ENCODE peak calls at places on chromosomes 5 and 9, in eight cellular contexts. O is H4; S is A549; Y is stimulated activated CD8-positive, alpha-beta memory T cell treated with anti-CD3 and anti-CD28 coated beads, Interleukin-7, amount 100 ng/mL, for 4 hours; G is Jurkat, Clone E6-1; Q is CD4-positive, alpha-beta T cell; K is ACHN; A is stimulated activated CD4-positive, alpha-beta T cell treated with anti-CD3 and anti-CD28 coated beads, Interleukin-4, amount 100 ng/mL, for 4 hours. C is an unnamed sample.

GRCh38 chr5:38497946-38498345 is 58.5 kb downstream of the LIFR start:
- DNase-seq in G (no peak), Y (no peak), O (peak), K (peak), S (peak), Q (no peak), A (no peak), C (no peak)

GRCh38 chr5:141484499-141485304 is at the start of gene PCDHGC4:
- DNase-seq in O (no peak), S (no peak), K (no peak), Q (no peak), G (no peak), A (no peak), Y (no peak), C (peak)

GRCh38 chr5:134026521-134027202 is 21.9 kb upstream of the VDAC1 start:
- DNase-seq in Y (peak), O (peak), S (peak), G (peak), Q (peak), A (peak), K (peak), C (peak)

GRCh38 chr5:121087560-121087959 is 623.5 kb downstream of the PRR16 start:
- DNase-seq in O (no peak), A (no peak), Q (no peak), S (no peak), Y (no peak), K (no peak), G (no peak), C (no peak)

GRCh38 chr9:70525553-70525952 is 111.1 kb upstream of the KLF9 start:
- DNase-seq in Q (no peak), K (no peak), A (no peak), G (no peak), O (no peak), Y (no peak), S (no peak), C (no peak)

GRCh38 chr9:470795-471194 is 256.1 kb downstream of the DOCK8 start:
- DNase-seq in Q (no peak), O (no peak), K (peak), A (no peak), S (no peak), Y (no peak), G (no peak), C (no peak)

GRCh38 chr9:124512806-124513204 is 5.6 kb upstream of the NR5A1 start:
- DNase-seq in A (no peak), S (no peak), K (no peak), Y (no peak), O (no peak), G (no peak), Q (no peak), C (no peak)

GRCh38 chr5:176541338-176542134 is 4.3 kb upstream of the RNF44 start:
- DNase-seq in S (peak), G (peak), A (peak), K (no peak), Q (peak), Y (peak), O (peak), C (peak)

GRCh38 chr5:167867281-167867680 is 424.2 kb upstream of the WWC1 start:
- DNase-seq in S (no peak), G (no peak), Y (no peak), O (no peak), A (no peak), K (no peak), Q (no peak), C (no peak)

GRCh38 chr9:100579665-100580064 is 1.8 kb downstream of the CAVIN4 start:
- DNase-seq in Y (no peak), A (no peak), G (no peak), S (no peak), K (no peak), O (no peak), Q (no peak), C (no peak)

GRCh38 chr5:20087299-20087698 is 99.3 kb upstream of the CDH18 start:
- DNase-seq in S (no peak), K (no peak), A (no peak), Y (no peak), Q (no peak), O (no peak), G (no peak), C (no peak)

GRCh38 chr5:178232124-178232919 is at the start of gene PHYKPL:
- DNase-seq in K (peak), G (peak), Y (peak), S (peak), O (peak), A (peak), Q (peak), C (peak)

GRCh38 chr5:7382588-7382987 is 13.3 kb upstream of the ADCY2 start:
- DNase-seq in K (no peak), O (no peak), G (no peak), Y (no peak), Q (no peak), A (no peak), S (no peak), C (no peak)

GRCh38 chr5:14054965-14055963 is 87.9 kb upstream of the TRIO start:
- DNase-seq in K (no peak), Q (no peak), G (no peak), A (no peak), S (no peak), Y (no peak), O (no peak), C (no peak)

GRCh38 chr5:33180900-33181299 is 259.9 kb upstream of the TARS1 start:
- DNase-seq in G (no peak), S (peak), O (peak), Q (no peak), A (no peak), Y (no peak), K (peak), C (no peak)

GRCh38 chr5:153835891-153836515 is 202.7 kb downstream of the FAM114A2 start:
- DNase-seq in O (no peak), K (no peak), A (no peak), S (no peak), Q (no peak), Y (no peak), G (no peak), C (no peak)

GRCh38 chr5:176406436-176407052 is 9.8 kb downstream of the CLTB start:
- DNase-seq in O (no peak), K (no peak), A (no peak), G (no peak), Q (no peak), S (no peak), Y (no peak), C (no peak)

GRCh38 chr9:123684393-123685149 is 245.4 kb downstream of the DENND1A start:
- DNase-seq in Y (no peak), Q (no peak), K (no peak), A (no peak), G (peak), S (no peak), O (no peak), C (no peak)

GRCh38 chr9:136075134-136075841 is 19.8 kb downstream of the NACC2 start:
- DNase-seq in G (no peak), K (no peak), A (no peak), Q (no peak), Y (no peak), S (no peak), O (no peak), C (no peak)

GRCh38 chr9:81320909-81321482 is 368.4 kb downstream of the TLE1 start:
- DNase-seq in O (no peak), G (no peak), S (no peak), Q (no peak), Y (no peak), A (no peak), K (no peak), C (no peak)

GRCh38 chr9:30723656-30724055 is 1660.8 kb upstream of the ACO1 start:
- DNase-seq in S (no peak), Q (no peak), G (no peak), O (no peak), K (peak), Y (no peak), A (no peak), C (no peak)

GRCh38 chr5:90844931-90845330 is 286.3 kb downstream of the ADGRV1 start:
- DNase-seq in O (no peak), K (no peak), A (no peak), S (no peak), G (no peak), Y (no peak), Q (no peak), C (no peak)